ENCODE peak calls at places on chromosomes 13 and 19, in nine cellular contexts. K is right lobe of liver, D is AG04450, U is upper lobe of left lung, B is epithelial cell of esophagus, C is AG10803, S is tibial nerve, A is fibroblast of the aortic adventitia, Q is GM12865. W is an unnamed sample.

GRCh38 chr13:50410921-50411712 is 395.9 kb downstream of the KCNRG start:
- DNase-seq in K (no peak), D (peak), U (no peak), B (peak), C (peak), S (no peak), A (peak), Q (no peak), W (peak)

GRCh38 chr13:114047358-114047881 is 73.5 kb upstream of the C13orf46 start:
- DNase-seq in K (no peak), D (no peak), U (no peak), B (no peak), C (no peak), S (no peak), A (no peak), Q (peak), W (peak)

GRCh38 chr13:20264271-20265018 is 32.3 kb upstream of the GJB6 start:
- DNase-seq in K (no peak), D (no peak), U (no peak), B (no peak), C (no peak), S (no peak), A (no peak), Q (peak), W (no peak)

GRCh38 chr13:30690282-30691188 is 44.8 kb upstream of the ALOX5AP start:
- DNase-seq in K (no peak), D (peak), U (peak), B (peak), C (peak), S (peak), A (peak), Q (peak), W (peak)

GRCh38 chr19:34364830-34365462 is at the start of gene GPI:
- DNase-seq in K (peak), D (no peak), U (peak), B (peak), C (peak), S (peak), A (peak), Q (peak), W (peak)

GRCh38 chr13:72458701-72459100 is 268.7 kb downstream of the MZT1 start:
- DNase-seq in K (no peak), D (no peak), U (no peak), B (peak), C (peak), S (no peak), A (no peak), Q (no peak), W (peak)

GRCh38 chr19:18046066-18046718 is 38.2 kb downstream of the ARRDC2 start:
- DNase-seq in K (no peak), D (no peak), U (no peak), B (peak), C (peak), S (no peak), A (peak), Q (no peak), W (peak)

GRCh38 chr19:40702337-40703012 is 12.0 kb upstream of the NUMBL start:
- DNase-seq in K (no peak), D (no peak), U (no peak), B (peak), C (peak), S (no peak), A (peak), Q (no peak), W (peak)

GRCh38 chr19:56423985-56424353 is 19.8 kb downstream of the ZNF583 start:
- DNase-seq in K (no peak), D (no peak), U (no peak), B (no peak), C (no peak), S (no peak), A (no peak), Q (no peak), W (peak)

GRCh38 chr19:21482863-21483276 is 22.5 kb upstream of the ZNF429 start:
- DNase-seq in K (peak), D (no peak), U (peak), B (peak), C (peak), S (no peak), A (peak), Q (peak), W (peak)

GRCh38 chr13:24076124-24076523 is 84.4 kb upstream of the SPATA13 start:
- DNase-seq in K (peak), D (no peak), U (peak), B (no peak), C (no peak), S (no peak), A (no peak), Q (no peak), W (no peak)

GRCh38 chr13:64338671-64339070 is 2891.5 kb downstream of the PCDH9 start:
- DNase-seq in K (no peak), D (no peak), U (no peak), B (no peak), C (no peak), S (no peak), A (no peak), Q (no peak), W (no peak)

GRCh38 chr13:112114391-112114790 is 47.4 kb downstream of the SOX1 start:
- DNase-seq in K (no peak), D (no peak), U (no peak), B (no peak), C (no peak), S (no peak), A (no peak), Q (no peak), W (no peak)

GRCh38 chr13:27027086-27027667 is 144.4 kb downstream of the USP12 start:
- DNase-seq in K (no peak), D (no peak), U (no peak), B (no peak), C (no peak), S (no peak), A (no peak), Q (no peak), W (no peak)

GRCh38 chr13:99805361-99805760 is 166.2 kb downstream of the ZIC5 start:
- DNase-seq in K (no peak), D (no peak), U (no peak), B (no peak), C (no peak), S (no peak), A (no peak), Q (no peak), W (no peak)

GRCh38 chr13:73850104-73850898 is 283.9 kb downstream of the KLF12 start:
- DNase-seq in K (no peak), D (no peak), U (no peak), B (no peak), C (no peak), S (no peak), A (no peak), Q (no peak), W (no peak)

GRCh38 chr19:12779162-12779993 is 4.0 kb upstream of the HOOK2 start:
- DNase-seq in K (peak), D (no peak), U (peak), B (no peak), C (peak), S (no peak), A (peak), Q (peak), W (peak)

GRCh38 chr19:45368737-45369340 is 1.5 kb downstream of the ERCC2 start:
- DNase-seq in K (no peak), D (no peak), U (no peak), B (no peak), C (no peak), S (no peak), A (no peak), Q (no peak), W (no peak)

GRCh38 chr13:71358218-71358617 is 508.8 kb downstream of the DACH1 start:
- DNase-seq in K (no peak), D (no peak), U (no peak), B (peak), C (no peak), S (no peak), A (no peak), Q (no peak), W (no peak)

GRCh38 chr13:99995503-99996176 is 14.1 kb downstream of the ZIC2 start:
- DNase-seq in K (no peak), D (no peak), U (no peak), B (no peak), C (no peak), S (no peak), A (peak), Q (no peak), W (peak)

GRCh38 chr19:9914315-9915207 is 21.8 kb downstream of the OLFM2 start:
- DNase-seq in K (peak), D (peak), U (peak), B (peak), C (peak), S (peak), A (peak), Q (peak), W (peak)

GRCh38 chr19:52941941-52942370 is 18.7 kb upstream of the ZNF888 start:
- DNase-seq in K (no peak), D (no peak), U (no peak), B (peak), C (peak), S (peak), A (peak), Q (peak), W (peak)

GRCh38 chr13:46286972-46287371 is 75.2 kb downstream of the LRRC63 start:
- DNase-seq in K (no peak), D (no peak), U (no peak), B (no peak), C (no peak), S (no peak), A (no peak), Q (no peak), W (no peak)

GRCh38 chr13:46288570-46289259 is 77.0 kb downstream of the LRRC63 start:
- DNase-seq in K (no peak), D (no peak), U (no peak), B (peak), C (peak), S (no peak), A (peak), Q (peak), W (peak)

DNA sequence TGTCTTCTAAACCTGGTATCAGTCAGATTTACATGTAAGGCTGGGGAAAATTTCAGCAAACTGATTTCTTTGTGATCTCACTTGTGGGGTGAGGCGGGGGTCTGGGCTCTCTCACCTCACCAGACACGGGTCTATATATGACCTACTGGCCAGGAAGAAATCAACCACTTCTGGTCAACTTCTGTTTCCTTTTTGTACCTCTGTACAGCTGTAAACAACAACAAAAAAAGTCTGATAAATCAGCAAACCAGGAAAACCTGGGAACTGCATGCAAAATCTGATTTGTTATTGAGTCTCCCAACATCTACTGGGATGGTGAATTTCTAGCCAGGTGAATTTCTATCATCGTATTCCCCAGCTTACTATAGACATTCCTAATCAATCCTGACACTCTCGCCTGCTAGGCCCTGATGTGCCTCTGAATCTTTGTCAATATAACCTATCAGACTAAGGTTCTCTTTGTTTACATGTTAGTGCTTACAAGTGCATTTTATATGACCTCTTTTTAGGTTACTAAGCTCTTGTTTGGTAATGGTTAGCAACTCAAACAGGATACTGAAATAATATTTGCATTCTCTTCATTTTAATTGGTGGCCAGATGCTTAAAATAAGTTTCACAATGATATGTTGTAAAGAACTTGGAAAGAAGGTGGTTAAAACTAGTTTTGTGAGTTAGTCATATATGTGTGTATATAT is 77.7 kb downstream of the LRRC63 start:
- DNase-seq in K (no peak), D (no peak), U (no peak), B (peak), C (peak), S (no peak), A (no peak), Q (peak), W (no peak)
- TF ChIP-seq CTCF in K (peak), D (no peak), U (no peak), B (no peak), C (no peak), S (no peak), A (no peak), Q (no peak), W (no peak)

DNA sequence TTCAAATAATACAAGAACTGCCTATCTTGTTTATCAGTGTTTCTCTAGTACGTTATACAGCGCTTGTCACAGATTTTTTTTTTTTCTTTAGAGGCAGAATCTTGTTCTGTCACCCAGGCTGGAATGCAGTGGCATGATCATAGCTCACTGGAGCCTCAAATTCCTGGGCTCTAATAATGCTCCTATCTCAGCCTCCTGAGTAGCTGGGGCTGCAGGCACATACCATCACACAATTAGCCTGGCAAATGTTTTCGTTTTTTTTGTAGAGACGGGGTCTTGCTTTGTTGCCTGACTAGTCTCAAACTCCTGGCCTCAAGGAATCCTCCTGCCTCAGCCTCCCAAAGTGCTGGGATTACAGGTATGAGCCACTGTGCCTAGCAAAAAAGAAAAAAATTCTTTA is 66.0 kb upstream of the FREM2 start:
- DNase-seq in K (no peak), D (no peak), U (no peak), B (no peak), C (no peak), S (no peak), A (no peak), Q (no peak), W (no peak)
- H3K4me3 ChIP-seq in K (no peak), D (no peak), U (no peak), B (no peak), C (no peak), S (no peak), A (no peak), Q (no peak), W (no peak)

GRCh38 chr19:347946-348861 is 3.6 kb upstream of the MIER2 start:
- DNase-seq in K (peak), D (no peak), U (peak), B (no peak), C (no peak), S (no peak), A (no peak), Q (no peak), W (no peak)
- TF ChIP-seq CTCF in K (no peak), D (peak), U (no peak), B (no peak), C (no peak), S (no peak), A (no peak), Q (no peak), W (no peak)

GRCh38 chr13:36925603-36926002 is 5.6 kb upstream of the SMAD9 start:
- DNase-seq in K (no peak), D (no peak), U (no peak), B (no peak), C (no peak), S (no peak), A (no peak), Q (no peak), W (no peak)

GRCh38 chr13:36921902-36922301 is 1.9 kb upstream of the SMAD9 start:
- DNase-seq in K (no peak), D (no peak), U (no peak), B (no peak), C (no peak), S (no peak), A (no peak), Q (no peak), W (no peak)

GRCh38 chr13:36920612-36921185 is 661 bp upstream of the SMAD9 start:
- DNase-seq in K (no peak), D (no peak), U (no peak), B (no peak), C (no peak), S (no peak), A (no peak), Q (no peak), W (no peak)

GRCh38 chr13:36919833-36920611 is at the start of gene SMAD9:
- DNase-seq in K (peak), D (no peak), U (peak), B (peak), C (peak), S (peak), A (peak), Q (peak), W (peak)

GRCh38 chr13:36924001-36924400 is 4.0 kb upstream of the SMAD9 start:
- DNase-seq in K (no peak), D (no peak), U (no peak), B (no peak), C (no peak), S (no peak), A (no peak), Q (no peak), W (no peak)
- H3K4me3 ChIP-seq in K (no peak), D (no peak), U (no peak), B (no peak), C (no peak), S (no peak), A (no peak), Q (no peak), W (no peak)

GRCh38 chr13:28820099-28821051 is at the start of gene MTUS2:
- DNase-seq in K (no peak), D (no peak), U (no peak), B (peak), C (no peak), S (no peak), A (no peak), Q (peak), W (no peak)

GRCh38 chr13:28822161-28822560 is 2.0 kb downstream of the MTUS2 start:
- DNase-seq in K (no peak), D (no peak), U (no peak), B (no peak), C (no peak), S (no peak), A (no peak), Q (no peak), W (no peak)

GRCh38 chr13:28817204-28817603 is 2.9 kb upstream of the MTUS2 start:
- DNase-seq in K (no peak), D (no peak), U (no peak), B (no peak), C (no peak), S (no peak), A (no peak), Q (no peak), W (no peak)

GRCh38 chr13:28819046-28819747 is 942 bp upstream of the MTUS2 start:
- DNase-seq in K (no peak), D (no peak), U (no peak), B (peak), C (peak), S (no peak), A (peak), Q (no peak), W (peak)

DNA sequence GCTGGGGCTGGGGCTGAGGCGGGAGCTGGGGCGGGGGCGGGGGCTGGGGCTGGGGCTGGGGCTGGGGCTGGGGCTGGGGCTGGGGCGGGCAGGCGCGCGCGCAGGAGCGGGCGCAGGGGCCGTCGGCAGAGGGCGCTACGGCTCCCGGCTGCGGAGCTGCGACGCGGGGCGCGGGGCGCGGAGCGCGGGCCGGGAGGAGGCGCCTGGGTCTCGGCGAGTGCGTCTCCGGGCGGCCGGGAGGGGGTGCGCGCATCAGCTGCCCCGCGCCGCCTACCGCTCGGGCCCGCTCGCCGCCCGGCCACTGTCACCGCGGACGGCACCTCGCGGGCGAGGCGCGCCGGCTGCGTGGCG is 416 bp upstream of the MTUS2 start:
- DNase-seq in K (peak), D (no peak), U (peak), B (peak), C (peak), S (no peak), A (peak), Q (peak), W (no peak)
- TF ChIP-seq CTCF in K (peak), D (no peak), U (peak), B (no peak), C (no peak), S (peak), A (peak), Q (peak), W (peak)

GRCh38 chr13:44305845-44306244 is 67.8 kb upstream of the SERP2 start:
- DNase-seq in K (no peak), D (no peak), U (no peak), B (peak), C (peak), S (no peak), A (peak), Q (no peak), W (peak)
- H3K4me3 ChIP-seq in K (no peak), D (peak), U (no peak), B (no peak), C (no peak), S (no peak), A (no peak), Q (no peak), W (no peak)

GRCh38 chr13:110616103-110617101 is 1.1 kb downstream of the NAXD start:
- DNase-seq in K (no peak), D (no peak), U (peak), B (peak), C (peak), S (no peak), A (peak), Q (peak), W (peak)
- TF ChIP-seq CTCF in K (peak), D (no peak), U (no peak), B (no peak), C (peak), S (no peak), A (peak), Q (peak), W (no peak)

GRCh38 chr13:78426183-78426582 is 177.2 kb downstream of the POU4F1 start:
- DNase-seq in K (no peak), D (no peak), U (no peak), B (no peak), C (no peak), S (no peak), A (no peak), Q (no peak), W (no peak)

GRCh38 chr13:78428646-78429045 is 174.7 kb downstream of the POU4F1 start:
- DNase-seq in K (no peak), D (no peak), U (no peak), B (no peak), C (no peak), S (no peak), A (no peak), Q (no peak), W (no peak)

GRCh38 chr13:78431328-78431727 is 172.0 kb downstream of the POU4F1 start:
- DNase-seq in K (no peak), D (no peak), U (no peak), B (no peak), C (no peak), S (no peak), A (no peak), Q (no peak), W (no peak)

GRCh38 chr13:78430811-78431210 is 172.5 kb downstream of the POU4F1 start:
- DNase-seq in K (no peak), D (no peak), U (no peak), B (no peak), C (no peak), S (no peak), A (no peak), Q (no peak), W (no peak)

GRCh38 chr13:78430166-78430791 is 173.1 kb downstream of the POU4F1 start:
- DNase-seq in K (no peak), D (no peak), U (no peak), B (no peak), C (no peak), S (no peak), A (no peak), Q (no peak), W (no peak)
- H3K4me3 ChIP-seq in K (no peak), D (no peak), U (no peak), B (no peak), C (no peak), S (no peak), A (no peak), Q (no peak), W (no peak)